ENCODE peak calls at places on chromosomes 11 and 22, in nine cellular contexts. One of them, this sample, is unnamed. For H3K4me1, the result is how much of the 10 kb centered on the place peaks cover.

GRCh38 chr11:16805942-16806341 is 67.5 kb downstream of the C11orf58 start:
- DNase-seq in tibial artery: no peak
- DNase-seq in cardiac muscle cell: no peak
- DNase-seq in psoas muscle: no peak
- DNase-seq in left ventricle myocardium inferior: no peak
- DNase-seq in pancreas: no peak
- DNase-seq in aorta: no peak
- DNase-seq in heart left ventricle: no peak
- DNase-seq in HCT116: no peak
- DNase-seq in this sample: no peak

GRCh38 chr11:57567512-57568329 is at the start of gene UBE2L6:
- DNase-seq in psoas muscle: peak
- DNase-seq in pancreas: peak
- DNase-seq in cardiac muscle cell: peak
- DNase-seq in heart left ventricle: peak
- DNase-seq in aorta: peak
- DNase-seq in HCT116: no peak
- DNase-seq in tibial artery: peak
- DNase-seq in left ventricle myocardium inferior: peak
- DNase-seq in this sample: peak

GRCh38 chr11:9535189-9535781 is 38.2 kb upstream of the WEE1 start:
- DNase-seq in aorta: peak
- DNase-seq in heart left ventricle: peak
- DNase-seq in pancreas: peak
- DNase-seq in psoas muscle: peak
- DNase-seq in tibial artery: peak
- DNase-seq in cardiac muscle cell: peak
- DNase-seq in HCT116: peak
- DNase-seq in left ventricle myocardium inferior: peak
- DNase-seq in this sample: peak

GRCh38 chr11:73087730-73088129 is 54.4 kb downstream of the FCHSD2 start:
- DNase-seq in heart left ventricle: no peak
- DNase-seq in HCT116: no peak
- DNase-seq in left ventricle myocardium inferior: no peak
- DNase-seq in pancreas: no peak
- DNase-seq in tibial artery: no peak
- DNase-seq in cardiac muscle cell: peak
- DNase-seq in psoas muscle: no peak
- DNase-seq in aorta: no peak
- DNase-seq in this sample: no peak

GRCh38 chr11:65334696-65335295 is 1.1 kb downstream of the DPF2 start:
- DNase-seq in left ventricle myocardium inferior: no peak
- DNase-seq in pancreas: no peak
- DNase-seq in heart left ventricle: no peak
- DNase-seq in HCT116: no peak
- DNase-seq in aorta: no peak
- DNase-seq in cardiac muscle cell: no peak
- DNase-seq in psoas muscle: no peak
- DNase-seq in tibial artery: no peak
- DNase-seq in this sample: no peak

GRCh38 chr11:8283510-8284272 is 20.0 kb upstream of the LMO1 start:
- DNase-seq in pancreas: peak
- DNase-seq in HCT116: no peak
- DNase-seq in heart left ventricle: no peak
- DNase-seq in tibial artery: no peak
- DNase-seq in aorta: peak
- DNase-seq in left ventricle myocardium inferior: no peak
- DNase-seq in psoas muscle: no peak
- DNase-seq in cardiac muscle cell: peak
- DNase-seq in this sample: no peak

GRCh38 chr11:112448806-112449205 is 188.1 kb upstream of the PLET1 start:
- DNase-seq in heart left ventricle: no peak
- DNase-seq in left ventricle myocardium inferior: no peak
- DNase-seq in aorta: no peak
- DNase-seq in cardiac muscle cell: no peak
- DNase-seq in psoas muscle: no peak
- DNase-seq in tibial artery: no peak
- DNase-seq in pancreas: no peak
- DNase-seq in HCT116: no peak
- DNase-seq in this sample: no peak

GRCh38 chr11:104776501-104777170 is 121.6 kb downstream of the CASP12 start:
- DNase-seq in HCT116: no peak
- DNase-seq in psoas muscle: no peak
- DNase-seq in tibial artery: no peak
- DNase-seq in heart left ventricle: no peak
- DNase-seq in pancreas: no peak
- DNase-seq in aorta: no peak
- DNase-seq in cardiac muscle cell: no peak
- DNase-seq in left ventricle myocardium inferior: no peak
- DNase-seq in this sample: no peak

GRCh38 chr11:36730761-36731160 is 132.7 kb upstream of the RAG2 start:
- DNase-seq in tibial artery: no peak
- DNase-seq in aorta: no peak
- DNase-seq in pancreas: no peak
- DNase-seq in psoas muscle: no peak
- DNase-seq in left ventricle myocardium inferior: no peak
- DNase-seq in HCT116: no peak
- DNase-seq in heart left ventricle: no peak
- DNase-seq in cardiac muscle cell: no peak
- DNase-seq in this sample: no peak

GRCh38 chr11:111193924-111194490 is 51.5 kb upstream of the POU2AF2 start:
- DNase-seq in HCT116: no peak
- DNase-seq in left ventricle myocardium inferior: no peak
- DNase-seq in cardiac muscle cell: no peak
- DNase-seq in tibial artery: no peak
- DNase-seq in heart left ventricle: no peak
- DNase-seq in aorta: no peak
- DNase-seq in pancreas: no peak
- DNase-seq in psoas muscle: no peak
- DNase-seq in this sample: no peak

GRCh38 chr22:30877662-30878515 is 90.7 kb downstream of the MORC2 start:
- DNase-seq in HCT116: no peak
- DNase-seq in heart left ventricle: no peak
- DNase-seq in left ventricle myocardium inferior: no peak
- DNase-seq in aorta: peak
- DNase-seq in tibial artery: no peak
- DNase-seq in cardiac muscle cell: no peak
- DNase-seq in psoas muscle: no peak
- DNase-seq in pancreas: no peak
- DNase-seq in this sample: no peak

GRCh38 chr11:65591939-65592814 is 3.4 kb downstream of the KCNK7 start:
- DNase-seq in left ventricle myocardium inferior: peak
- DNase-seq in aorta: peak
- DNase-seq in psoas muscle: no peak
- DNase-seq in pancreas: no peak
- DNase-seq in tibial artery: peak
- DNase-seq in heart left ventricle: no peak
- DNase-seq in cardiac muscle cell: peak
- DNase-seq in HCT116: no peak
- DNase-seq in this sample: no peak

GRCh38 chr11:82974135-82974534 is 72.6 kb downstream of the DDIAS start:
- DNase-seq in HCT116: no peak
- DNase-seq in heart left ventricle: no peak
- DNase-seq in tibial artery: no peak
- DNase-seq in aorta: no peak
- DNase-seq in pancreas: no peak
- DNase-seq in cardiac muscle cell: no peak
- DNase-seq in psoas muscle: no peak
- DNase-seq in left ventricle myocardium inferior: no peak
- DNase-seq in this sample: no peak

GRCh38 chr11:76330651-76331050 is 50.3 kb downstream of the THAP12 start:
- DNase-seq in tibial artery: no peak
- DNase-seq in aorta: no peak
- DNase-seq in cardiac muscle cell: no peak
- DNase-seq in HCT116: no peak
- DNase-seq in pancreas: no peak
- DNase-seq in psoas muscle: no peak
- DNase-seq in left ventricle myocardium inferior: no peak
- DNase-seq in heart left ventricle: no peak
- DNase-seq in this sample: no peak

GRCh38 chr11:86043765-86044534 is 24.9 kb downstream of the PICALM start:
- DNase-seq in heart left ventricle: no peak
- DNase-seq in pancreas: no peak
- DNase-seq in psoas muscle: no peak
- DNase-seq in HCT116: no peak
- DNase-seq in left ventricle myocardium inferior: no peak
- DNase-seq in aorta: no peak
- DNase-seq in cardiac muscle cell: no peak
- DNase-seq in tibial artery: no peak
- DNase-seq in this sample: no peak

GRCh38 chr11:46066335-46066734 is 54.9 kb downstream of the PHF21A start:
- DNase-seq in pancreas: no peak
- DNase-seq in psoas muscle: no peak
- DNase-seq in heart left ventricle: no peak
- DNase-seq in aorta: no peak
- DNase-seq in HCT116: no peak
- DNase-seq in cardiac muscle cell: no peak
- DNase-seq in tibial artery: no peak
- DNase-seq in left ventricle myocardium inferior: no peak
- DNase-seq in this sample: no peak

GRCh38 chr22:26428515-26429457 is at the start of gene ASPHD2:
- DNase-seq in HCT116: no peak
- DNase-seq in heart left ventricle: peak
- DNase-seq in pancreas: peak
- DNase-seq in left ventricle myocardium inferior: peak
- DNase-seq in cardiac muscle cell: peak
- DNase-seq in psoas muscle: peak
- DNase-seq in tibial artery: peak
- DNase-seq in aorta: peak
- DNase-seq in this sample: peak

GRCh38 chr22:26431151-26431995 is 2.3 kb downstream of the ASPHD2 start:
- DNase-seq in cardiac muscle cell: peak
- DNase-seq in heart left ventricle: no peak
- DNase-seq in left ventricle myocardium inferior: no peak
- DNase-seq in aorta: no peak
- DNase-seq in pancreas: no peak
- DNase-seq in psoas muscle: no peak
- DNase-seq in HCT116: no peak
- DNase-seq in tibial artery: no peak
- DNase-seq in this sample: no peak

GRCh38 chr22:26432619-26433311 is 3.7 kb downstream of the ASPHD2 start:
- DNase-seq in heart left ventricle: no peak
- DNase-seq in HCT116: no peak
- DNase-seq in aorta: no peak
- DNase-seq in left ventricle myocardium inferior: no peak
- DNase-seq in psoas muscle: no peak
- DNase-seq in pancreas: no peak
- DNase-seq in cardiac muscle cell: no peak
- DNase-seq in tibial artery: no peak
- DNase-seq in this sample: no peak

GRCh38 chr22:26429458-26430238 is 588 bp downstream of the ASPHD2 start:
- DNase-seq in psoas muscle: no peak
- DNase-seq in aorta: peak
- DNase-seq in tibial artery: no peak
- DNase-seq in HCT116: no peak
- DNase-seq in heart left ventricle: no peak
- DNase-seq in cardiac muscle cell: no peak
- DNase-seq in left ventricle myocardium inferior: no peak
- DNase-seq in pancreas: no peak
- DNase-seq in this sample: no peak

GRCh38 chr22:26430600-26430999 is 1.5 kb downstream of the ASPHD2 start:
- DNase-seq in HCT116: no peak
- DNase-seq in pancreas: no peak
- DNase-seq in aorta: no peak
- DNase-seq in heart left ventricle: no peak
- DNase-seq in psoas muscle: no peak
- DNase-seq in left ventricle myocardium inferior: no peak
- DNase-seq in tibial artery: no peak
- DNase-seq in cardiac muscle cell: no peak
- DNase-seq in this sample: no peak
- H3K27ac ChIP-seq in HCT116: no peak
- H3K27ac ChIP-seq in pancreas: no peak
- H3K27ac ChIP-seq in aorta: no peak
- H3K27ac ChIP-seq in heart left ventricle: no peak
- H3K27ac ChIP-seq in psoas muscle: no peak
- H3K27ac ChIP-seq in left ventricle myocardium inferior: no peak
- H3K27ac ChIP-seq in tibial artery: no peak
- H3K27ac ChIP-seq in cardiac muscle cell: no peak
- H3K27ac ChIP-seq in this sample: no peak

DNA sequence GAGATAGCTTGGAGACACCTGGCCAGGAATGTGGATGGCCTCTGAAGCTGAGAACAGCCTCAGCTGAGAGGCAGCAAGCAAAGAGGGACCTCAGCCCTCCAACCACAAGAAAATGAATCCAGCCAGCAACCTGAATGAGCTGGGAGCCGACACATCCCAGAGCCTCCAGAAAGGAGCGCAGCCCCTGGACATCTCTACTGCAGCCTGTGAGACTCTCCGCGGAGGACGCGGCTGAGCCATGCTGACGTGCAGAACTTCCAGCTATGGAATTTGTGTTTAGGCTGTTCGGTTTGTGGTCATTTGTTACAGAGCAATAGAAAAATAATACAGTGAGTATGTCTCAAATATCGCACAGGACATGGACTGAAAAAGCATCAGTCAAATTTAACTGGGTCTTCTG is 44.3 kb upstream of the CDON start:
- DNase-seq in left ventricle myocardium inferior: no peak
- DNase-seq in psoas muscle: no peak
- DNase-seq in heart left ventricle: no peak
- DNase-seq in pancreas: no peak
- DNase-seq in tibial artery: no peak
- DNase-seq in cardiac muscle cell: no peak
- DNase-seq in HCT116: no peak
- DNase-seq in aorta: no peak
- DNase-seq in this sample: no peak
- H3K4me1 ChIP-seq in left ventricle myocardium inferior: under half
- H3K4me1 ChIP-seq in psoas muscle: under half
- H3K4me1 ChIP-seq in heart left ventricle: under half
- H3K4me1 ChIP-seq in pancreas: under half
- H3K4me1 ChIP-seq in tibial artery: under half
- H3K4me1 ChIP-seq in cardiac muscle cell: under half
- H3K4me1 ChIP-seq in HCT116: under half
- H3K4me1 ChIP-seq in aorta: under half
- H3K4me1 ChIP-seq in this sample: under half

GRCh38 chr22:32512267-32512982 is 37.8 kb downstream of the FBXO7 start:
- DNase-seq in cardiac muscle cell: no peak
- DNase-seq in heart left ventricle: no peak
- DNase-seq in aorta: no peak
- DNase-seq in tibial artery: no peak
- DNase-seq in pancreas: no peak
- DNase-seq in left ventricle myocardium inferior: no peak
- DNase-seq in HCT116: no peak
- DNase-seq in psoas muscle: no peak
- DNase-seq in this sample: no peak
- H3K27ac ChIP-seq in cardiac muscle cell: no peak
- H3K27ac ChIP-seq in heart left ventricle: no peak
- H3K27ac ChIP-seq in aorta: no peak
- H3K27ac ChIP-seq in tibial artery: no peak
- H3K27ac ChIP-seq in pancreas: no peak
- H3K27ac ChIP-seq in left ventricle myocardium inferior: no peak
- H3K27ac ChIP-seq in HCT116: no peak
- H3K27ac ChIP-seq in psoas muscle: no peak
- H3K27ac ChIP-seq in this sample: no peak

DNA sequence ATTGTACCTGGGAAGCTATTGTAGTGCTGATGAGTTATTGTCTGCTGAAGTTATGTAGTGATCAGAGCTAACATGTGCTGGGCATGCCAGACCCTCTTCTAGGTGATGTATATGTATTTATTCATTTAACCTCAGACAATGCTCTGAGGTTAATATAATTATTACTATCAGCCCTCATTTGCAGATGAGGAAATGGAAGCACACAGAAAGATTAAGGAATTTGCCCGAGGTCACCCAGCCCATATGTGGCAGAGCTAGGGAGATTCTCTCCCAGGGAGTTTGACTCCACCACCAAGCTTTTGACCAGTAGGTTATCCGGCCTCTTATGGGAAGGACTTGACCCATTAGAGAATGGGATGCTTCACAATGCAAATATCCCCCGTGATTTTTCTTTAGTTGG is 114.2 kb upstream of the NAV2 start:
- DNase-seq in aorta: no peak
- DNase-seq in psoas muscle: no peak
- DNase-seq in tibial artery: no peak
- DNase-seq in cardiac muscle cell: no peak
- DNase-seq in left ventricle myocardium inferior: no peak
- DNase-seq in heart left ventricle: no peak
- DNase-seq in HCT116: no peak
- DNase-seq in pancreas: no peak
- DNase-seq in this sample: no peak
- H3K4me1 ChIP-seq in aorta: under half
- H3K4me1 ChIP-seq in psoas muscle: under half
- H3K4me1 ChIP-seq in tibial artery: under half
- H3K4me1 ChIP-seq in cardiac muscle cell: under half
- H3K4me1 ChIP-seq in left ventricle myocardium inferior: under half
- H3K4me1 ChIP-seq in heart left ventricle: under half
- H3K4me1 ChIP-seq in HCT116: under half
- H3K4me1 ChIP-seq in pancreas: under half
- H3K4me1 ChIP-seq in this sample: under half

This sample was measured in effector memory CD4-positive, alpha-beta T cell.